ENCODE peak calls at places on chromosomes 13 and 19, in five cellular contexts. One of them, this sample, is unnamed.

GRCh38 chr19:56199686-56200085 is 2.1 kb upstream of the ZSCAN5B start:
- DNase-seq in K562: no peak
- DNase-seq in A549: no peak
- DNase-seq in lower leg skin: no peak
- DNase-seq in Peyer's patch: no peak
- DNase-seq in this sample: no peak

GRCh38 chr13:34020388-34020787 is 202.4 kb downstream of the RFC3 start:
- DNase-seq in K562: no peak
- DNase-seq in A549: no peak
- DNase-seq in lower leg skin: no peak
- DNase-seq in Peyer's patch: no peak
- DNase-seq in this sample: no peak

GRCh38 chr13:48969685-48970084 is 6.0 kb upstream of the FNDC3A start:
- DNase-seq in K562: no peak
- DNase-seq in A549: no peak
- DNase-seq in lower leg skin: no peak
- DNase-seq in Peyer's patch: no peak
- DNase-seq in this sample: no peak

GRCh38 chr13:30864352-30865130 is 41.5 kb upstream of the MEDAG start:
- DNase-seq in K562: no peak
- DNase-seq in A549: no peak
- DNase-seq in lower leg skin: no peak
- DNase-seq in Peyer's patch: no peak
- DNase-seq in this sample: no peak

GRCh38 chr19:5037936-5038335 is 69.0 kb downstream of the KDM4B start:
- DNase-seq in K562: no peak
- DNase-seq in A549: no peak
- DNase-seq in lower leg skin: no peak
- DNase-seq in Peyer's patch: no peak
- DNase-seq in this sample: no peak

GRCh38 chr19:8390617-8390981 is 439 bp downstream of the RAB11B start:
- DNase-seq in K562: peak; percentile 94
- DNase-seq in A549: peak; percentile 94
- DNase-seq in lower leg skin: peak; percentile 95
- DNase-seq in Peyer's patch: peak; percentile 93
- DNase-seq in this sample: peak; percentile 75

GRCh38 chr19:33674575-33675367 is 53.0 kb downstream of the CHST8 start:
- DNase-seq in K562: no peak
- DNase-seq in A549: no peak
- DNase-seq in lower leg skin: no peak
- DNase-seq in Peyer's patch: no peak
- DNase-seq in this sample: no peak

GRCh38 chr19:15280915-15281683 is 48.9 kb upstream of the EPHX3 start:
- DNase-seq in K562: peak; percentile 66
- DNase-seq in A549: peak; percentile 30
- DNase-seq in lower leg skin: peak; percentile 77
- DNase-seq in Peyer's patch: peak; percentile 39
- DNase-seq in this sample: peak; percentile 56

GRCh38 chr19:39825531-39826076 is 8.4 kb downstream of the DYRK1B start:
- DNase-seq in K562: no peak
- DNase-seq in A549: no peak
- DNase-seq in lower leg skin: no peak
- DNase-seq in Peyer's patch: no peak
- DNase-seq in this sample: no peak

GRCh38 chr13:76266566-76266965 is 619.6 kb downstream of the KCTD12 start:
- DNase-seq in K562: no peak
- DNase-seq in A549: no peak
- DNase-seq in lower leg skin: no peak
- DNase-seq in Peyer's patch: no peak
- DNase-seq in this sample: no peak

GRCh38 chr19:45887311-45887710 is 1.4 kb upstream of the IRF2BP1 start:
- DNase-seq in K562: no peak
- DNase-seq in A549: no peak
- DNase-seq in lower leg skin: no peak
- DNase-seq in Peyer's patch: no peak
- DNase-seq in this sample: no peak

DNA sequence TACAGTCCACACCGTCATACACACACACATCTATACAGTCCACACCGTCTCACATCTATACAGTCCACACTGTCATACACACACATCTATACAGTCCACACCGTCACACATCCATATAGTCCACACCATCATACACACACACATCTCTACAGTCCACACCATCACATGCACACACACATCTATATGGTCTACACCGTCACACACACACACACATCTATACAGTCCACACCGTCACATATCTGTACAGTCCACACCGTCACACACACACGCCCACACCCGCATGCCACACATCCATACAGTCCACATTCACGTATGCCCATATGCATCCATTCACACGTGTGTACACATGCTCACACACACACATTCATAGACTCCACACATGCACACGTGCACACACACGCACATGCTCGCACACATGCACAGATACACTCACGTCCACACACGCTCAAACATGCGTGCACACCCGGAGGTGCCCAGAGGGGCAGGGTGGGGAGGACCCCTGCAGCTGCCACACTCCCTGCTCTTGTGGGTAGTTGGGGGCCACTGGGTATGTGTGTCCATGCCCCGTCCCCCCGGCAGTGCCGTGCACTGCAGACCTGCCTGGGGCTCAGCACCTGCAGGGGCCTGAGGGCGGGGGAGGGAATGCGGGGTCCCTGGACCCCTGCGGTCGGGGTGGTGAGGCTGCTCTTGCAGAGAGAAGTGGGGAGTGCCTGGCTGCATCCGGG is 29.2 kb downstream of the PIAS4 start:
- DNase-seq in K562: no peak
- DNase-seq in A549: no peak
- DNase-seq in lower leg skin: no peak
- DNase-seq in Peyer's patch: no peak
- DNase-seq in this sample: no peak
- TF ChIP-seq POLR2A in K562: peak; percentile 66
- TF ChIP-seq POLR2A in A549: no peak
- TF ChIP-seq POLR2A in lower leg skin: no peak
- TF ChIP-seq POLR2A in Peyer's patch: no peak
- TF ChIP-seq POLR2A in this sample: no peak

DNA sequence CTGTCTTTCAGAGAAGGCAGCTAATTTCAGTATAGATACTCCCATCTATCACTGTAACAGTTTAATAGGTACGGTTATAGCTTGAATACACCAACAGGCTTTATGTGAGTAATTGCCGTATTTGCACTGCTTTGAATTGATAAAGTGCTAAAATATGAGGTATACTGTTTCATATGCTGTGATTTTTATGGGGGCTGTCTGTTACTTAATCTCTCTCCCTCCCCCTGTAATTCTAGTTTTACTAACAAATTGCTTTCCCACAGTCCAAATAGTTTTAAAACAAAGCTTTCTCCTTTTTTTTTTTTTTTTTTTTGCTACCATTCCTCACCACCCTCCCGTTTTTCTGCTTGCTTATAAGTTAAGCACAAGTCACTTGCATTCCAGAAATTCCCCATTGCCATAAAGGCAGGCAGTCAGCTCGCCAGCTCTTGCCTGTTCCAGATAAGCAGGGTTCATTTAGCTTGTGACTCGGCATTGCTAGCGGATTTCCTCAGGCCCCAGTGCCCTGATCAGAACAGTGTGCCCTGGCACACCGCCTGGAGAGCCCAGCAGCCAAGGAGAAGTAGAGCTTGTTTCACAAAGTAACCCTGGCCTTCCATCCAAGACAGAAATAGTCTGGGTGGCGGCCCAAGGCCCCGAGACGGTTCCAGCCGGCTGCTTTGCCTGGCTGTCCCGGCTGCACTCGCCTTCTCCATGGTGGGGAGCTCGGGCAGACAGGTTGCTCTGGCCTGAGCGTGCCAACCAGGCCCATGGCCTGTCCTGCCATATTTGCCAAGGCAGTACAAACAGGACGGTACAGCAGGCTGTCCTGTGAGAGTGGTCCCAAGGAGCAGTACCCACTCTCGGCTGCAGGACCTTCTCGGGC is 43.5 kb upstream of the NPAS1 start:
- DNase-seq in K562: peak; percentile 34
- DNase-seq in A549: peak; percentile 58
- DNase-seq in lower leg skin: peak; percentile 95
- DNase-seq in Peyer's patch: peak; percentile 35
- DNase-seq in this sample: peak; percentile 57
- TF ChIP-seq POLR2A in K562: no peak
- TF ChIP-seq POLR2A in A549: no peak
- TF ChIP-seq POLR2A in lower leg skin: no peak
- TF ChIP-seq POLR2A in Peyer's patch: no peak
- TF ChIP-seq POLR2A in this sample: no peak

DNA sequence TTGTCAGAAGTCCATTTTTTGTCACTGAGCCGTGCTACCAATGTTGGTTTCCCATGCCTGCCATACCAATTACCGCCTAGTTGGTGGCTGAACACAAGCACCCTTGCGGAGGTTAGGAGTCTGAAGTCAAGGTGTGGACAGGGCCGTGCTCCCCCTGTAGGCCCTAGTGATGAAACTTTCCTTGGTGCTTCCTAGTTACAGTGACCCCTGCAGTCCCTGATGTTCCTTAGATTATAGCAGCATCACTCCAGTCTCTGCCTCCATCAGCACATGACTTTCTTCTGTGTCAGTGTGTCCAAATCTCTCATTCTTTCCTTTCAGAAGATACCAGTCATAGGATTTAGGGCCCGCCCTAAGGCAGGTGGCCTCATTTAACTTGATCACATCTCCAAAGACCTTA is 99.0 kb downstream of the MYO16 start:
- DNase-seq in K562: peak; percentile 30
- DNase-seq in A549: peak; percentile 36
- DNase-seq in lower leg skin: no peak
- DNase-seq in Peyer's patch: no peak
- DNase-seq in this sample: peak; percentile 4
- TF ChIP-seq POLR2A in K562: no peak
- TF ChIP-seq POLR2A in A549: no peak
- TF ChIP-seq POLR2A in lower leg skin: no peak
- TF ChIP-seq POLR2A in Peyer's patch: no peak
- TF ChIP-seq POLR2A in this sample: no peak

GRCh38 chr19:23822735-23823134 is 64.0 kb upstream of the ZNF681 start:
- DNase-seq in K562: no peak
- DNase-seq in A549: no peak
- DNase-seq in lower leg skin: no peak
- DNase-seq in Peyer's patch: no peak
- DNase-seq in this sample: no peak
- TF ChIP-seq POLR2A in K562: no peak
- TF ChIP-seq POLR2A in A549: no peak
- TF ChIP-seq POLR2A in lower leg skin: no peak
- TF ChIP-seq POLR2A in Peyer's patch: no peak
- TF ChIP-seq POLR2A in this sample: no peak